ENCODE peak calls at places on chromosomes 2 and 18, in four cellular contexts. K is activated T-cell treated with anti-CD3 and anti-CD28 coated beads, Interleukin-2, amount 50 U/mL, for 72 hours; M is HS-5; A is renal cortical epithelial cell. Q is an unnamed sample.

GRCh38 chr2:36613801-36614200 is 15.8 kb upstream of the FEZ2 start:
- DNase-seq in K (no peak), M (no peak), A (peak), Q (no peak)

GRCh38 chr2:223826995-223827394 is 10.4 kb downstream of the AP1S3 start:
- DNase-seq in K (no peak), M (no peak), A (no peak), Q (no peak)

GRCh38 chr18:59155140-59155539 is 15.5 kb downstream of the SEC11C start:
- DNase-seq in K (no peak), M (peak), A (peak), Q (no peak)

GRCh38 chr2:158931577-158931976 is 36.9 kb upstream of the TANC1 start:
- DNase-seq in K (no peak), M (peak), A (peak), Q (no peak)

GRCh38 chr2:237060518-237061312 is 25.0 kb upstream of the COPS8 start:
- DNase-seq in K (no peak), M (peak), A (peak), Q (no peak)

GRCh38 chr18:3402962-3403585 is 46.9 kb upstream of the TGIF1 start:
- DNase-seq in K (no peak), M (peak), A (peak), Q (no peak)

GRCh38 chr2:189297446-189297845 is 117.9 kb upstream of the COL5A2 start:
- DNase-seq in K (no peak), M (no peak), A (peak), Q (no peak)

GRCh38 chr18:26746284-26747130 is 119.0 kb downstream of the AQP4 start:
- DNase-seq in K (no peak), M (no peak), A (peak), Q (no peak)

GRCh38 chr18:63730788-63731187 is 28.0 kb downstream of the SERPINB11 start:
- DNase-seq in K (no peak), M (no peak), A (peak), Q (no peak)

GRCh38 chr2:240363718-240364581 is 71.5 kb upstream of the GPC1 start:
- DNase-seq in K (no peak), M (no peak), A (no peak), Q (no peak)

GRCh38 chr18:46623541-46623940 is 33.5 kb downstream of the LOXHD1 start:
- DNase-seq in K (peak), M (no peak), A (no peak), Q (peak)

GRCh38 chr18:77866309-77866708 is 616.7 kb downstream of the GALR1 start:
- DNase-seq in K (no peak), M (no peak), A (no peak), Q (no peak)

GRCh38 chr2:234747833-234748559 is 203.8 kb upstream of the SH3BP4 start:
- DNase-seq in K (no peak), M (no peak), A (peak), Q (no peak)

GRCh38 chr2:241858206-241859016 is at the start of gene PDCD1:
- DNase-seq in K (peak), M (no peak), A (no peak), Q (no peak)

GRCh38 chr18:44709297-44710117 is 28.8 kb downstream of the SETBP1 start:
- DNase-seq in K (no peak), M (no peak), A (no peak), Q (no peak)

GRCh38 chr2:71548589-71549485 is 95.5 kb downstream of the DYSF start:
- DNase-seq in K (peak), M (no peak), A (peak), Q (peak)

GRCh38 chr2:195824478-195824877 is 167.5 kb downstream of the SLC39A10 start:
- DNase-seq in K (no peak), M (no peak), A (peak), Q (no peak)

GRCh38 chr2:84116132-84116531 is 342.9 kb downstream of the SUCLG1 start:
- DNase-seq in K (no peak), M (no peak), A (no peak), Q (no peak)

GRCh38 chr2:201116959-201117734 is 1.2 kb downstream of the CFLAR start:
- DNase-seq in K (peak), M (peak), A (peak), Q (no peak)

GRCh38 chr2:42117182-42117579 is 52.0 kb upstream of the EML4 start:
- DNase-seq in K (no peak), M (no peak), A (no peak), Q (no peak)

GRCh38 chr2:88729061-88729745 is 37.7 kb downstream of the RPIA start:
- DNase-seq in K (no peak), M (peak), A (peak), Q (no peak)

GRCh38 chr2:46441838-46442712 is 37.3 kb upstream of the TMEM247 start:
- DNase-seq in K (no peak), M (no peak), A (no peak), Q (no peak)

GRCh38 chr2:198374375-198375072 is 570.1 kb downstream of the PLCL1 start:
- DNase-seq in K (peak), M (peak), A (peak), Q (no peak)

GRCh38 chr2:152396763-152397162 is 61.8 kb downstream of the FMNL2 start:
- DNase-seq in K (no peak), M (no peak), A (no peak), Q (no peak)

GRCh38 chr18:76688724-76689472 is 133.5 kb upstream of the ZNF236 start:
- DNase-seq in K (no peak), M (no peak), A (no peak), Q (no peak)

GRCh38 chr2:240796543-240797499 is 23.2 kb downstream of the KIF1A start:
- DNase-seq in K (no peak), M (no peak), A (no peak), Q (peak)

GRCh38 chr2:148812306-148812705 is 62.7 kb upstream of the KIF5C start:
- DNase-seq in K (no peak), M (no peak), A (peak), Q (peak)

GRCh38 chr2:237673130-237673921 is 45.9 kb downstream of the LRRFIP1 start:
- DNase-seq in K (peak), M (no peak), A (no peak), Q (peak)

GRCh38 chr2:225328192-225328591 is 71.3 kb upstream of the NYAP2 start:
- DNase-seq in K (no peak), M (no peak), A (peak), Q (no peak)

GRCh38 chr2:111975053-111975552 is 76.7 kb downstream of the MERTK start:
- DNase-seq in K (no peak), M (peak), A (peak), Q (no peak)

GRCh38 chr2:7595181-7595580 is 678.0 kb downstream of the RNF144A start:
- DNase-seq in K (no peak), M (no peak), A (no peak), Q (no peak)

GRCh38 chr2:220664272-220665107 is 907.6 kb downstream of the EPHA4 start:
- DNase-seq in K (no peak), M (no peak), A (no peak), Q (no peak)

GRCh38 chr2:71455741-71456569 is 2.6 kb downstream of the DYSF start:
- DNase-seq in K (no peak), M (no peak), A (peak), Q (no peak)

GRCh38 chr2:75360945-75361344 is 161.6 kb upstream of the TACR1 start:
- DNase-seq in K (no peak), M (no peak), A (no peak), Q (no peak)

GRCh38 chr2:224927671-224928173 is 114.5 kb downstream of the DOCK10 start:
- DNase-seq in K (peak), M (no peak), A (peak), Q (no peak)